ENCODE peak calls at places on chromosomes 13 and 19, in four cellular contexts. H is activated T-cell treated with anti-CD3 and anti-CD28 coated beads for 1 hour, F is GDM1, J is RCC 7860. T is an unnamed sample.
A peak's percentile ranks its signal among the peaks of the same experiment; 100 is the strongest.

GRCh38 chr19:7292950-7293794 is 1.0 kb downstream of the INSR start:
- DNase-seq in F (no peak), H (no peak), J (no peak), T (no peak)

GRCh38 chr19:13717194-13717643 is 47.1 kb upstream of the MRI1 start:
- DNase-seq in J (no peak), F (no peak), H (no peak), T (peak; percentile 80)

GRCh38 chr19:2720777-2721569 is at the start of gene DIRAS1:
- DNase-seq in H (no peak), F (no peak), J (no peak), T (no peak)

GRCh38 chr13:21619633-21620220 is 15.8 kb upstream of the MICU2 start:
- DNase-seq in F (no peak), J (no peak), H (no peak), T (no peak)

GRCh38 chr19:1291761-1292418 is 6.2 kb downstream of the EFNA2 start:
- DNase-seq in F (no peak), H (no peak), J (no peak), T (no peak)

GRCh38 chr13:110856941-110857835 is 57.7 kb downstream of the ANKRD10 start:
- DNase-seq in F (no peak), J (no peak), H (no peak), T (no peak)

GRCh38 chr19:1068111-1069001 is 1.4 kb downstream of the ARHGAP45 start:
- DNase-seq in F (peak; percentile 28), J (no peak), H (peak; percentile 70), T (no peak)

GRCh38 chr13:94325660-94326059 is 153.8 kb downstream of the DCT start:
- DNase-seq in J (peak; percentile 27), F (no peak), H (no peak), T (no peak)

GRCh38 chr19:10625003-10625761 is at the start of gene SLC44A2:
- DNase-seq in J (peak; percentile 39), H (no peak), F (no peak), T (peak; percentile 21)

GRCh38 chr19:19568802-19569756 is 31.0 kb downstream of the CILP2 start:
- DNase-seq in H (no peak), J (peak; percentile 4), F (no peak), T (no peak)

GRCh38 chr19:38734426-38735256 is 9.6 kb downstream of the CAPN12 start:
- DNase-seq in J (peak; percentile 44), H (no peak), F (no peak), T (no peak)

GRCh38 chr19:42764836-42765235 is 642 bp downstream of the PSG8 start:
- DNase-seq in H (no peak), J (no peak), F (no peak), T (no peak)

GRCh38 chr13:30355405-30355741 is 48.0 kb upstream of the KATNAL1 start:
- DNase-seq in H (peak; percentile 39), F (no peak), J (no peak), T (no peak)

GRCh38 chr19:46984077-46985010 is 35.3 kb upstream of the NPAS1 start:
- DNase-seq in J (peak; percentile 63), H (no peak), F (no peak), T (peak; percentile 76)

GRCh38 chr13:48492123-48493075 is 40.5 kb downstream of the RCBTB2 start:
- DNase-seq in J (no peak), F (peak; percentile 89), H (peak; percentile 41), T (no peak)